ENCODE peak calls at places on chromosomes 7 and 10, in five cellular contexts. Z is T-helper 2 cell, K is fibroblast of lung, Q is activated B cell treated with CpG ODN at 0.5 μM for 24 hours, N is D341Med. Y is an unnamed sample.
A peak's percentile ranks its signal among the peaks of the same experiment; 100 is the strongest.

GRCh38 chr10:44071479-44071878 is 313.4 kb downstream of the CXCL12 start:
- DNase-seq in Q (no peak), K (peak; percentile 80), N (no peak), Z (no peak), Y (no peak)

GRCh38 chr7:34672430-34672829 is 14.4 kb downstream of the NPSR1 start:
- DNase-seq in Q (no peak), N (no peak), Z (no peak), K (peak; percentile 74), Y (no peak)

GRCh38 chr7:127585044-127585953 is at the start of gene GCC1:
- DNase-seq in K (peak; percentile 84), N (peak; percentile 96), Z (peak; percentile 89), Q (peak; percentile 98), Y (peak; percentile 83)

GRCh38 chr7:155306677-155307470 is 9.2 kb downstream of the INSIG1 start:
- DNase-seq in N (no peak), Z (no peak), K (no peak), Q (no peak), Y (no peak)

GRCh38 chr7:43569424-43569823 is 13.5 kb upstream of the STK17A start:
- DNase-seq in Q (no peak), N (no peak), Z (no peak), K (peak; percentile 96), Y (no peak)

GRCh38 chr7:1710936-1711335 is 40.9 kb downstream of the ELFN1 start:
- DNase-seq in Q (no peak), N (no peak), K (no peak), Z (no peak), Y (no peak)

GRCh38 chr10:102327002-102327401 is 68.5 kb upstream of the NFKB2 start:
- DNase-seq in N (no peak), Q (no peak), K (no peak), Z (no peak), Y (no peak)

GRCh38 chr10:18866852-18867251 is 181.7 kb upstream of the MALRD1 start:
- DNase-seq in Z (no peak), N (no peak), K (no peak), Q (no peak), Y (no peak)

GRCh38 chr7:131600578-131600977 is 44.1 kb upstream of the PODXL start:
- DNase-seq in Z (no peak), K (peak; percentile 72), N (no peak), Q (no peak), Y (no peak)

GRCh38 chr10:68594405-68594804 is 34.3 kb downstream of the TET1 start:
- DNase-seq in K (peak; percentile 76), N (no peak), Z (no peak), Q (no peak), Y (no peak)

GRCh38 chr7:43649755-43650274 is 66.9 kb downstream of the STK17A start:
- DNase-seq in N (no peak), Z (peak; percentile 53), Q (peak; percentile 42), K (peak; percentile 42), Y (no peak)

GRCh38 chr10:93386496-93387369 is 95.4 kb downstream of the MYOF start:
- DNase-seq in N (no peak), Q (no peak), K (no peak), Z (no peak), Y (no peak)

GRCh38 chr10:14820010-14820774 is 17.6 kb downstream of the CDNF start:
- DNase-seq in Q (no peak), K (peak; percentile 91), Z (no peak), N (no peak), Y (no peak)

GRCh38 chr7:138581065-138581464 is 120.1 kb downstream of the SVOPL start:
- DNase-seq in N (no peak), Z (no peak), K (no peak), Q (no peak), Y (no peak)

GRCh38 chr7:137040745-137041144 is 172.3 kb downstream of the CHRM2 start:
- DNase-seq in Q (no peak), N (no peak), K (peak; percentile 48), Z (no peak), Y (no peak)

GRCh38 chr7:151089893-151090730 is 3.8 kb downstream of the AGAP3 start:
- DNase-seq in N (no peak), Z (no peak), K (no peak), Q (no peak), Y (no peak)

GRCh38 chr10:30058570-30059132 is 735 bp downstream of the JCAD start:
- DNase-seq in Q (no peak), Z (no peak), K (no peak), N (peak; percentile 79), Y (no peak)

GRCh38 chr10:100966887-100967286 is 2.4 kb upstream of the SEMA4G start:
- DNase-seq in Z (no peak), K (no peak), Q (no peak), N (no peak), Y (no peak)

GRCh38 chr10:48287417-48288391 is 13.2 kb upstream of the FRMPD2 start:
- DNase-seq in Q (no peak), N (peak; percentile 82), K (no peak), Z (no peak), Y (no peak)

GRCh38 chr10:101444058-101444457 is 90.1 kb downstream of the BTRC start:
- DNase-seq in N (no peak), Z (no peak), Q (no peak), K (no peak), Y (no peak)

GRCh38 chr7:128349121-128349825 is 5.6 kb upstream of the RBM28 start:
- DNase-seq in Z (no peak), N (no peak), Q (no peak), K (no peak), Y (no peak)

GRCh38 chr10:79326361-79327089 is 20.7 kb upstream of the PPIF start:
- DNase-seq in K (no peak), Z (no peak), Q (no peak), N (no peak), Y (no peak)

GRCh38 chr7:15461576-15461975 is 100.2 kb downstream of the AGMO start:
- DNase-seq in K (peak; percentile 79), N (no peak), Q (no peak), Z (no peak), Y (no peak)

GRCh38 chr10:44962870-44963738 is 3.5 kb downstream of the RASSF4 start:
- DNase-seq in N (no peak), Z (no peak), Q (no peak), K (no peak), Y (peak; percentile 65)

GRCh38 chr10:12835709-12836108 is 165.8 kb downstream of the CCDC3 start:
- DNase-seq in Z (no peak), Q (no peak), K (peak; percentile 87), N (no peak), Y (no peak)

GRCh38 chr7:110065112-110065511 is 1025.8 kb upstream of the LRRN3 start:
- DNase-seq in Q (no peak), K (no peak), Z (no peak), N (no peak), Y (peak; percentile 83)

GRCh38 chr10:125257521-125258105 is 97.2 kb upstream of the CTBP2 start:
- DNase-seq in Z (no peak), K (no peak), N (no peak), Q (no peak), Y (no peak)

GRCh38 chr7:138726288-138726687 is 25.1 kb upstream of the SVOPL start:
- DNase-seq in Z (no peak), K (no peak), N (peak; percentile 51), Q (no peak), Y (no peak)